ENCODE peak calls at places on chromosomes 3 and 15, in eight cellular contexts. I is lower lobe of right lung, R is dorsolateral prefrontal cortex, V is fibroblast of lung, E is fibroblast of mammary gland, Y is epithelial cell of proximal tubule, J is cardiac fibroblast, Q is kidney. F is an unnamed sample.

GRCh38 chr15:33722005-33722672 is 246.2 kb upstream of the CHRM5 start:
- DNase-seq in I (no peak), R (no peak), V (peak), E (peak), Y (peak), J (peak), Q (no peak), F (no peak)

GRCh38 chr3:42689421-42690014 is 4.2 kb downstream of the KLHL40 start:
- DNase-seq in I (peak), R (no peak), V (no peak), E (no peak), Y (no peak), J (no peak), Q (no peak), F (no peak)

GRCh38 chr3:108300103-108300849 is 3.9 kb downstream of the HHLA2 start:
- DNase-seq in I (no peak), R (no peak), V (no peak), E (no peak), Y (no peak), J (no peak), Q (no peak), F (no peak)

GRCh38 chr15:56821721-56822425 is 88.6 kb upstream of the ZNF280D start:
- DNase-seq in I (peak), R (peak), V (peak), E (peak), Y (no peak), J (peak), Q (no peak), F (peak)

GRCh38 chr3:13494463-13495350 is 14.6 kb downstream of the HDAC11 start:
- DNase-seq in I (peak), R (peak), V (peak), E (no peak), Y (no peak), J (peak), Q (peak), F (no peak)

GRCh38 chr3:58334013-58334321 is 1.3 kb downstream of the PXK start:
- DNase-seq in I (no peak), R (no peak), V (no peak), E (no peak), Y (no peak), J (no peak), Q (no peak), F (no peak)

GRCh38 chr3:11436775-11437174 is 164.6 kb downstream of the ATG7 start:
- DNase-seq in I (no peak), R (no peak), V (no peak), E (no peak), Y (no peak), J (no peak), Q (no peak), F (no peak)

GRCh38 chr3:11236588-11237461 is 35.4 kb upstream of the ATG7 start:
- DNase-seq in I (peak), R (peak), V (peak), E (peak), Y (no peak), J (peak), Q (peak), F (no peak)

GRCh38 chr3:7917443-7918151 is 584.0 kb upstream of the LMCD1 start:
- DNase-seq in I (no peak), R (no peak), V (no peak), E (no peak), Y (no peak), J (no peak), Q (no peak), F (no peak)

GRCh38 chr3:50971487-50971924 is 296.8 kb downstream of the DOCK3 start:
- DNase-seq in I (no peak), R (no peak), V (peak), E (peak), Y (no peak), J (peak), Q (no peak), F (peak)

GRCh38 chr3:163573324-163573723 is 1505.0 kb downstream of the SI start:
- DNase-seq in I (no peak), R (no peak), V (no peak), E (no peak), Y (no peak), J (no peak), Q (no peak), F (no peak)

GRCh38 chr3:69855436-69856162 is 116.3 kb downstream of the MITF start:
- DNase-seq in I (no peak), R (no peak), V (peak), E (peak), Y (no peak), J (peak), Q (no peak), F (no peak)

GRCh38 chr3:127457746-127458145 is 132.8 kb downstream of the TPRA1 start:
- DNase-seq in I (no peak), R (no peak), V (no peak), E (no peak), Y (no peak), J (no peak), Q (peak), F (no peak)

GRCh38 chr3:177340243-177340830 is 143.1 kb upstream of the TBL1XR1 start:
- DNase-seq in I (no peak), R (no peak), V (no peak), E (no peak), Y (no peak), J (no peak), Q (no peak), F (no peak)

GRCh38 chr3:152047465-152047864 is 174.0 kb downstream of the SUCNR1 start:
- DNase-seq in I (no peak), R (no peak), V (peak), E (peak), Y (peak), J (peak), Q (no peak), F (no peak)

GRCh38 chr3:124246949-124247348 is 255.0 kb upstream of the ROPN1 start:
- DNase-seq in I (no peak), R (no peak), V (peak), E (peak), Y (no peak), J (peak), Q (no peak), F (no peak)

GRCh38 chr3:126133606-126134005 is 46.8 kb downstream of the ALDH1L1 start:
- DNase-seq in I (peak), R (no peak), V (no peak), E (no peak), Y (no peak), J (no peak), Q (peak), F (no peak)

GRCh38 chr3:160707187-160707789 is 30.3 kb downstream of the ARL14 start:
- DNase-seq in I (no peak), R (peak), V (peak), E (peak), Y (no peak), J (peak), Q (no peak), F (peak)

GRCh38 chr15:73593278-73594074 is 39.7 kb downstream of the NPTN start:
- DNase-seq in I (no peak), R (no peak), V (peak), E (no peak), Y (no peak), J (peak), Q (no peak), F (no peak)

GRCh38 chr15:66939451-66940023 is 125.9 kb upstream of the SMAD3 start:
- DNase-seq in I (no peak), R (no peak), V (no peak), E (no peak), Y (no peak), J (no peak), Q (no peak), F (no peak)

GRCh38 chr15:74235962-74236361 is at the start of gene CCDC33:
- DNase-seq in I (peak), R (no peak), V (no peak), E (no peak), Y (no peak), J (no peak), Q (peak), F (no peak)

GRCh38 chr3:126523745-126524428 is at the start of gene CHST13:
- DNase-seq in I (peak), R (no peak), V (peak), E (peak), Y (no peak), J (peak), Q (peak), F (no peak)

GRCh38 chr3:72903004-72903403 is 15.2 kb downstream of the GXYLT2 start:
- DNase-seq in I (no peak), R (no peak), V (peak), E (peak), Y (peak), J (peak), Q (no peak), F (peak)

GRCh38 chr3:35523838-35524237 is 115.5 kb upstream of the ARPP21 start:
- DNase-seq in I (no peak), R (no peak), V (no peak), E (no peak), Y (no peak), J (peak), Q (no peak), F (no peak)

GRCh38 chr3:172675371-172676193 is 35.3 kb downstream of the NCEH1 start:
- DNase-seq in I (no peak), R (no peak), V (peak), E (peak), Y (no peak), J (peak), Q (no peak), F (no peak)

GRCh38 chr3:169400205-169400604 is 263.3 kb downstream of the MECOM start:
- DNase-seq in I (no peak), R (no peak), V (no peak), E (no peak), Y (no peak), J (no peak), Q (no peak), F (no peak)

GRCh38 chr3:73556520-73557371 is 68.0 kb downstream of the PDZRN3 start:
- DNase-seq in I (no peak), R (no peak), V (peak), E (peak), Y (no peak), J (peak), Q (no peak), F (no peak)

GRCh38 chr15:52794665-52795463 is 4.7 kb upstream of the ONECUT1 start:
- DNase-seq in I (no peak), R (no peak), V (no peak), E (no peak), Y (no peak), J (no peak), Q (peak), F (no peak)

GRCh38 chr3:43087249-43087776 is 18.6 kb downstream of the POMGNT2 start:
- DNase-seq in I (no peak), R (no peak), V (no peak), E (peak), Y (no peak), J (peak), Q (no peak), F (no peak)

GRCh38 chr3:27888562-27888961 is 166.4 kb upstream of the EOMES start:
- DNase-seq in I (no peak), R (no peak), V (no peak), E (peak), Y (no peak), J (peak), Q (no peak), F (no peak)
- H3K4me3 ChIP-seq in I (no peak), R (no peak), V (no peak), E (no peak), Y (no peak), J (no peak), Q (no peak), F (no peak)

GRCh38 chr15:39435244-39435643 is 145.6 kb upstream of the THBS1 start:
- DNase-seq in I (no peak), R (no peak), V (no peak), E (no peak), Y (no peak), J (no peak), Q (no peak), F (no peak)

GRCh38 chr15:39438260-39438659 is 142.6 kb upstream of the THBS1 start:
- DNase-seq in I (peak), R (no peak), V (no peak), E (no peak), Y (no peak), J (no peak), Q (no peak), F (no peak)

GRCh38 chr15:39442898-39443297 is 138.0 kb upstream of the THBS1 start:
- DNase-seq in I (no peak), R (no peak), V (no peak), E (no peak), Y (no peak), J (no peak), Q (no peak), F (no peak)

GRCh38 chr15:39434751-39435238 is 146.1 kb upstream of the THBS1 start:
- DNase-seq in I (no peak), R (no peak), V (no peak), E (no peak), Y (no peak), J (peak), Q (peak), F (no peak)

GRCh38 chr15:39438795-39439577 is 141.9 kb upstream of the THBS1 start:
- DNase-seq in I (peak), R (peak), V (no peak), E (no peak), Y (no peak), J (peak), Q (no peak), F (no peak)
- TF ChIP-seq CTCF in I (no peak), R (no peak), V (no peak), E (no peak), Y (peak), J (no peak), Q (no peak), F (peak)

GRCh38 chr3:52986938-52987337 is 58.9 kb downstream of the SFMBT1 start:
- DNase-seq in I (no peak), R (no peak), V (peak), E (peak), Y (no peak), J (peak), Q (no peak), F (no peak)

GRCh38 chr3:52986049-52986448 is 59.8 kb downstream of the SFMBT1 start:
- DNase-seq in I (no peak), R (no peak), V (no peak), E (peak), Y (no peak), J (peak), Q (no peak), F (no peak)

GRCh38 chr3:52982839-52983238 is 63.0 kb downstream of the SFMBT1 start:
- DNase-seq in I (no peak), R (no peak), V (no peak), E (peak), Y (no peak), J (no peak), Q (no peak), F (no peak)

GRCh38 chr3:52983828-52984227 is 62.0 kb downstream of the SFMBT1 start:
- DNase-seq in I (no peak), R (no peak), V (no peak), E (no peak), Y (no peak), J (no peak), Q (no peak), F (no peak)

DNA sequence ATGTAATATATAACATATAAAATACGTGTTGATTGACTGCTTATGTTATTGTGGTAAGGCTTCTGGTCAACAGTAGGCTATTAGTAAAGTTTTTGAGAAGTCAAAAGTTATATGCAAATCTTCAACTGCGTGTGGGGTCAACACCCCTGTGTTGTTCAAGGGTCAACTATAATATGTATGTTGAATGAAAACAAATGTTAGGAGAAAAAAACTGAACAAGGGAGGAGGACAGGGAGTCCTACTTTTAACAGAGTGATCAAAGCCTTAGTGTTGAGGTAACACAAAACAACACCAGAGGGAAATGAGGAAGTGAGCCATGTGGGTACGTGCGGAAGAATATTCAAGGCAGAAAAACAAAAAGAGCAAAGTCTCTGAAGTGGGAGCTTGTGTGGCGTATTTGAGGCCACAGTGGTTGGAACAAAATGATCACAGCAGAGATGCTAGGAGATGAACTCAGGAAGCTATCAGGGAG is 62.5 kb downstream of the SFMBT1 start:
- DNase-seq in I (no peak), R (no peak), V (no peak), E (no peak), Y (no peak), J (no peak), Q (no peak), F (no peak)
- H3K4me3 ChIP-seq in I (no peak), R (no peak), V (no peak), E (no peak), Y (no peak), J (no peak), Q (no peak), F (no peak)

GRCh38 chr3:158313344-158313927 is 203.5 kb downstream of the RSRC1 start:
- DNase-seq in I (no peak), R (no peak), V (peak), E (peak), Y (no peak), J (peak), Q (no peak), F (no peak)
- TF ChIP-seq CTCF in I (peak), R (no peak), V (no peak), E (peak), Y (peak), J (no peak), Q (no peak), F (peak)